ENCODE peak calls at places on chromosome 3, in eight cellular contexts. One of them, this sample, is unnamed.

GRCh38 chr3:133361435-133361834 is 38.4 kb upstream of the BFSP2 start:
- DNase-seq in H1: no peak
- DNase-seq in HCT116: no peak
- DNase-seq in endothelial cell of umbilical vein: no peak
- DNase-seq in HepG2: no peak
- DNase-seq in GM12878: no peak
- DNase-seq in SK-N-SH: no peak
- DNase-seq in K562: no peak
- DNase-seq in this sample: no peak

GRCh38 chr3:137012097-137012501 is 54.3 kb downstream of the IL20RB start:
- DNase-seq in H1: no peak
- DNase-seq in HCT116: no peak
- DNase-seq in endothelial cell of umbilical vein: no peak
- DNase-seq in HepG2: no peak
- DNase-seq in GM12878: no peak
- DNase-seq in SK-N-SH: no peak
- DNase-seq in K562: no peak
- DNase-seq in this sample: no peak

GRCh38 chr3:194844046-194844445 is 158.4 kb downstream of the FAM43A start:
- DNase-seq in H1: no peak
- DNase-seq in HCT116: no peak
- DNase-seq in endothelial cell of umbilical vein: no peak
- DNase-seq in HepG2: no peak
- DNase-seq in GM12878: no peak
- DNase-seq in SK-N-SH: no peak
- DNase-seq in K562: no peak
- DNase-seq in this sample: no peak

GRCh38 chr3:182259579-182259978 is 533.7 kb upstream of the ATP11B start:
- DNase-seq in H1: no peak
- DNase-seq in HCT116: no peak
- DNase-seq in endothelial cell of umbilical vein: peak
- DNase-seq in HepG2: no peak
- DNase-seq in GM12878: no peak
- DNase-seq in SK-N-SH: peak
- DNase-seq in K562: no peak
- DNase-seq in this sample: no peak

GRCh38 chr3:46368569-46368968 is 2.2 kb upstream of the CCR5 start:
- DNase-seq in H1: peak
- DNase-seq in HCT116: no peak
- DNase-seq in endothelial cell of umbilical vein: no peak
- DNase-seq in HepG2: no peak
- DNase-seq in GM12878: peak
- DNase-seq in SK-N-SH: peak
- DNase-seq in K562: no peak
- DNase-seq in this sample: no peak

GRCh38 chr3:146546366-146546965 is 2.1 kb upstream of the PLSCR1 start:
- DNase-seq in H1: no peak
- DNase-seq in HCT116: no peak
- DNase-seq in endothelial cell of umbilical vein: no peak
- DNase-seq in HepG2: no peak
- DNase-seq in GM12878: no peak
- DNase-seq in SK-N-SH: no peak
- DNase-seq in K562: no peak
- DNase-seq in this sample: no peak

GRCh38 chr3:171810278-171811058 is at the start of gene PLD1:
- DNase-seq in H1: no peak
- DNase-seq in HCT116: peak
- DNase-seq in endothelial cell of umbilical vein: peak
- DNase-seq in HepG2: peak
- DNase-seq in GM12878: no peak
- DNase-seq in SK-N-SH: peak
- DNase-seq in K562: peak
- DNase-seq in this sample: no peak

GRCh38 chr3:57942366-57942765 is 65.9 kb upstream of the FLNB start:
- DNase-seq in H1: no peak
- DNase-seq in HCT116: no peak
- DNase-seq in endothelial cell of umbilical vein: no peak
- DNase-seq in HepG2: no peak
- DNase-seq in GM12878: no peak
- DNase-seq in SK-N-SH: no peak
- DNase-seq in K562: no peak
- DNase-seq in this sample: no peak

GRCh38 chr3:189316296-189317019 is 144.7 kb downstream of the TPRG1 start:
- DNase-seq in H1: no peak
- DNase-seq in HCT116: no peak
- DNase-seq in endothelial cell of umbilical vein: no peak
- DNase-seq in HepG2: peak
- DNase-seq in GM12878: no peak
- DNase-seq in SK-N-SH: no peak
- DNase-seq in K562: no peak
- DNase-seq in this sample: no peak

GRCh38 chr3:10164546-10165393 is at the start of gene IRAK2:
- DNase-seq in H1: no peak
- DNase-seq in HCT116: peak
- DNase-seq in endothelial cell of umbilical vein: peak
- DNase-seq in HepG2: peak
- DNase-seq in GM12878: no peak
- DNase-seq in SK-N-SH: peak
- DNase-seq in K562: peak
- DNase-seq in this sample: no peak

GRCh38 chr3:194572944-194573491 is 60.2 kb downstream of the TMEM44 start:
- DNase-seq in H1: no peak
- DNase-seq in HCT116: no peak
- DNase-seq in endothelial cell of umbilical vein: no peak
- DNase-seq in HepG2: no peak
- DNase-seq in GM12878: no peak
- DNase-seq in SK-N-SH: no peak
- DNase-seq in K562: no peak
- DNase-seq in this sample: no peak

GRCh38 chr3:46396129-46396528 is 10.7 kb downstream of the CCR5AS start:
- DNase-seq in H1: no peak
- DNase-seq in HCT116: no peak
- DNase-seq in endothelial cell of umbilical vein: no peak
- DNase-seq in HepG2: no peak
- DNase-seq in GM12878: peak
- DNase-seq in SK-N-SH: no peak
- DNase-seq in K562: no peak
- DNase-seq in this sample: no peak

GRCh38 chr3:191343115-191343514 is 12.8 kb upstream of the UTS2B start:
- DNase-seq in H1: no peak
- DNase-seq in HCT116: no peak
- DNase-seq in endothelial cell of umbilical vein: no peak
- DNase-seq in HepG2: no peak
- DNase-seq in GM12878: no peak
- DNase-seq in SK-N-SH: no peak
- DNase-seq in K562: peak
- DNase-seq in this sample: no peak

GRCh38 chr3:18447720-18448119 is 22.6 kb upstream of the SATB1 start:
- DNase-seq in H1: no peak
- DNase-seq in HCT116: no peak
- DNase-seq in endothelial cell of umbilical vein: no peak
- DNase-seq in HepG2: no peak
- DNase-seq in GM12878: no peak
- DNase-seq in SK-N-SH: no peak
- DNase-seq in K562: no peak
- DNase-seq in this sample: no peak

GRCh38 chr3:196440041-196440537 is 7.9 kb upstream of the UBXN7 start:
- DNase-seq in H1: no peak
- DNase-seq in HCT116: no peak
- DNase-seq in endothelial cell of umbilical vein: no peak
- DNase-seq in HepG2: no peak
- DNase-seq in GM12878: peak
- DNase-seq in SK-N-SH: no peak
- DNase-seq in K562: no peak
- DNase-seq in this sample: no peak

GRCh38 chr3:196440696-196441095 is 8.5 kb upstream of the UBXN7 start:
- DNase-seq in H1: no peak
- DNase-seq in HCT116: no peak
- DNase-seq in endothelial cell of umbilical vein: no peak
- DNase-seq in HepG2: no peak
- DNase-seq in GM12878: peak
- DNase-seq in SK-N-SH: no peak
- DNase-seq in K562: no peak
- DNase-seq in this sample: no peak

GRCh38 chr3:196444495-196444894 is 12.3 kb upstream of the UBXN7 start:
- DNase-seq in H1: no peak
- DNase-seq in HCT116: no peak
- DNase-seq in endothelial cell of umbilical vein: no peak
- DNase-seq in HepG2: no peak
- DNase-seq in GM12878: no peak
- DNase-seq in SK-N-SH: no peak
- DNase-seq in K562: no peak
- DNase-seq in this sample: no peak
- H3K9ac ChIP-seq in H1: no peak
- H3K9ac ChIP-seq in HCT116: no peak
- H3K9ac ChIP-seq in endothelial cell of umbilical vein: no peak
- H3K9ac ChIP-seq in HepG2: no peak
- H3K9ac ChIP-seq in GM12878: peak
- H3K9ac ChIP-seq in SK-N-SH: no peak
- H3K9ac ChIP-seq in K562: no peak
- H3K9ac ChIP-seq in this sample: peak

GRCh38 chr3:115624029-115624645 is 827 bp downstream of the GAP43 start:
- DNase-seq in H1: no peak
- DNase-seq in HCT116: no peak
- DNase-seq in endothelial cell of umbilical vein: no peak
- DNase-seq in HepG2: no peak
- DNase-seq in GM12878: no peak
- DNase-seq in SK-N-SH: no peak
- DNase-seq in K562: no peak
- DNase-seq in this sample: no peak
- TF ChIP-seq POLR2AphosphoS5 in H1: no peak
- TF ChIP-seq POLR2AphosphoS5 in HCT116: no peak
- TF ChIP-seq POLR2AphosphoS5 in endothelial cell of umbilical vein: no peak
- TF ChIP-seq POLR2AphosphoS5 in HepG2: no peak
- TF ChIP-seq POLR2AphosphoS5 in GM12878: no peak
- TF ChIP-seq POLR2AphosphoS5 in SK-N-SH: no peak
- TF ChIP-seq POLR2AphosphoS5 in K562: no peak
- TF ChIP-seq POLR2AphosphoS5 in this sample: no peak

GRCh38 chr3:113745273-113746068 is 578 bp downstream of the NAA50 start:
- DNase-seq in H1: peak
- DNase-seq in HCT116: peak
- DNase-seq in endothelial cell of umbilical vein: peak
- DNase-seq in HepG2: peak
- DNase-seq in GM12878: peak
- DNase-seq in SK-N-SH: peak
- DNase-seq in K562: peak
- DNase-seq in this sample: peak

GRCh38 chr3:113746955-113747718 is at the start of gene ATP6V1A:
- DNase-seq in H1: no peak
- DNase-seq in HCT116: no peak
- DNase-seq in endothelial cell of umbilical vein: peak
- DNase-seq in HepG2: peak
- DNase-seq in GM12878: no peak
- DNase-seq in SK-N-SH: peak
- DNase-seq in K562: peak
- DNase-seq in this sample: no peak

GRCh38 chr3:113746069-113746954 is at the start of gene NAA50:
- DNase-seq in H1: peak
- DNase-seq in HCT116: peak
- DNase-seq in endothelial cell of umbilical vein: peak
- DNase-seq in HepG2: peak
- DNase-seq in GM12878: peak
- DNase-seq in SK-N-SH: peak
- DNase-seq in K562: peak
- DNase-seq in this sample: peak

GRCh38 chr3:113743006-113743639 is 2.9 kb downstream of the NAA50 start:
- DNase-seq in H1: no peak
- DNase-seq in HCT116: no peak
- DNase-seq in endothelial cell of umbilical vein: no peak
- DNase-seq in HepG2: no peak
- DNase-seq in GM12878: no peak
- DNase-seq in SK-N-SH: no peak
- DNase-seq in K562: no peak
- DNase-seq in this sample: no peak

DNA sequence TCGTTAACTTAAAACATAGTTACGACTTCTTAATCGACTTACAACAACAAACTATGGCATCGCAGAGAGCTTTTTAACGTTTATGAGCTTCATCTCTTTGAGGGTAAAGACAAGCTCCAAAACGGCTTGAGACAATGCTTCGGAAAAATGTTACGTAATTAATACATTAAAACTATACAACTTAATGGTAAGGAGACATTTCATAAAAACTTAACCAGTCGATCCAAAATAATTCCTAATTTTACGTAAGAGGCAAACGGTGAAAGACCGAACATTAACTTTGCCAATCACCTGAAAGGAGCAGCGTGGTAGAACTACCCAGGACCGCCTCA is 1.1 kb downstream of the NAA50 start:
- DNase-seq in H1: no peak
- DNase-seq in HCT116: no peak
- DNase-seq in endothelial cell of umbilical vein: no peak
- DNase-seq in HepG2: no peak
- DNase-seq in GM12878: no peak
- DNase-seq in SK-N-SH: no peak
- DNase-seq in K562: no peak
- DNase-seq in this sample: no peak
- H3K9ac ChIP-seq in H1: peak
- H3K9ac ChIP-seq in HCT116: peak
- H3K9ac ChIP-seq in endothelial cell of umbilical vein: peak
- H3K9ac ChIP-seq in HepG2: peak
- H3K9ac ChIP-seq in GM12878: peak
- H3K9ac ChIP-seq in SK-N-SH: peak
- H3K9ac ChIP-seq in K562: peak
- H3K9ac ChIP-seq in this sample: peak

GRCh38 chr3:65597952-65598413 is 440.7 kb downstream of the MAGI1 start:
- DNase-seq in H1: peak
- DNase-seq in HCT116: no peak
- DNase-seq in endothelial cell of umbilical vein: no peak
- DNase-seq in HepG2: no peak
- DNase-seq in GM12878: no peak
- DNase-seq in SK-N-SH: peak
- DNase-seq in K562: peak
- DNase-seq in this sample: no peak
- TF ChIP-seq POLR2AphosphoS5 in H1: peak
- TF ChIP-seq POLR2AphosphoS5 in HCT116: no peak
- TF ChIP-seq POLR2AphosphoS5 in endothelial cell of umbilical vein: no peak
- TF ChIP-seq POLR2AphosphoS5 in HepG2: no peak
- TF ChIP-seq POLR2AphosphoS5 in GM12878: no peak
- TF ChIP-seq POLR2AphosphoS5 in SK-N-SH: no peak
- TF ChIP-seq POLR2AphosphoS5 in K562: no peak
- TF ChIP-seq POLR2AphosphoS5 in this sample: no peak

This sample was measured in SK-N-MC.